ENCODE peak calls at places on chromosome 18, in five cellular contexts. J is NCI-H1417, I is heart right ventricle, R is non-pigmented ciliary epithelial cell, N is AG08396. Y is an unnamed sample.

GRCh38 chr18:27075828-27076227 is 109.3 kb downstream of the CHST9 start:
- DNase-seq in J (peak; percentile 72), I (no peak), R (no peak), N (no peak), Y (no peak)

GRCh38 chr18:44740000-44740399 is 59.3 kb downstream of the SETBP1 start:
- DNase-seq in J (no peak), I (no peak), R (no peak), N (no peak), Y (no peak)

GRCh38 chr18:23635283-23636040 is 27.2 kb downstream of the ANKRD29 start:
- DNase-seq in J (no peak), I (no peak), R (no peak), N (no peak), Y (no peak)

GRCh38 chr18:9449580-9449979 is 25.7 kb upstream of the RALBP1 start:
- DNase-seq in J (no peak), I (no peak), R (no peak), N (no peak), Y (peak; percentile 11)

GRCh38 chr18:11872479-11873136 is 21.4 kb downstream of the CHMP1B start:
- DNase-seq in J (no peak), I (no peak), R (no peak), N (peak; percentile 61), Y (no peak)

GRCh38 chr18:12281861-12282260 is 26.2 kb upstream of the TUBB6 start:
- DNase-seq in J (no peak), I (no peak), R (no peak), N (no peak), Y (no peak)

GRCh38 chr18:41767960-41768359 is 187.1 kb upstream of the PIK3C3 start:
- DNase-seq in J (peak; percentile 9), I (no peak), R (peak; percentile 60), N (no peak), Y (peak; percentile 49)

GRCh38 chr18:78659748-78660147 is 319.9 kb upstream of the SALL3 start:
- DNase-seq in J (peak; percentile 23), I (no peak), R (no peak), N (no peak), Y (peak; percentile 68)

GRCh38 chr18:24208270-24209035 is 69.6 kb downstream of the CABYR start:
- DNase-seq in J (no peak), I (no peak), R (no peak), N (no peak), Y (no peak)

GRCh38 chr18:22682720-22683119 is 250.4 kb upstream of the RBBP8 start:
- DNase-seq in J (no peak), I (no peak), R (no peak), N (no peak), Y (no peak)

GRCh38 chr18:13376841-13377351 is 158.3 kb downstream of the LDLRAD4 start:
- DNase-seq in J (no peak), I (no peak), R (no peak), N (no peak), Y (no peak)

GRCh38 chr18:54242327-54242726 is 17.9 kb upstream of the MBD2 start:
- DNase-seq in J (no peak), I (no peak), R (no peak), N (no peak), Y (no peak)

GRCh38 chr18:59084286-59084779 is 55.4 kb upstream of the SEC11C start:
- DNase-seq in J (peak; percentile 93), I (peak; percentile 43), R (peak; percentile 46), N (peak; percentile 79), Y (peak; percentile 90)

GRCh38 chr18:24878289-24878688 is 417.9 kb downstream of the HRH4 start:
- DNase-seq in J (peak; percentile 18), I (no peak), R (peak; percentile 31), N (peak; percentile 35), Y (no peak)

GRCh38 chr18:25992566-25992965 is 97.8 kb downstream of the SS18 start:
- DNase-seq in J (no peak), I (no peak), R (no peak), N (no peak), Y (no peak)

GRCh38 chr18:44943201-44943881 is 262.7 kb downstream of the SETBP1 start:
- DNase-seq in J (no peak), I (no peak), R (peak; percentile 76), N (peak; percentile 28), Y (no peak)

GRCh38 chr18:3623769-3624545 is 174.0 kb downstream of the TGIF1 start:
- DNase-seq in J (no peak), I (peak; percentile 70), R (peak; percentile 92), N (peak; percentile 78), Y (peak; percentile 36)

GRCh38 chr18:63575680-63576079 is 11.5 kb upstream of the SERPINB13 start:
- DNase-seq in J (no peak), I (no peak), R (no peak), N (no peak), Y (no peak)

GRCh38 chr18:74633652-74634352 is 36.1 kb downstream of the ZNF407 start:
- DNase-seq in J (no peak), I (no peak), R (no peak), N (no peak), Y (no peak)